ENCODE peak calls at places on chromosome 15, in four cellular contexts. W is H4, C is AG09309, F is Ammon's horn. Y is an unnamed sample.

GRCh38 chr15:39181348-39181747 is 399.5 kb upstream of the THBS1 start:
- DNase-seq in W (no peak), C (peak; percentile 53), F (no peak), Y (no peak)

GRCh38 chr15:69926721-69927120 is 171.0 kb downstream of the TLE3 start:
- DNase-seq in W (no peak), C (no peak), F (no peak), Y (no peak)

GRCh38 chr15:78072080-78072892 is 5.2 kb downstream of the TBC1D2B start:
- DNase-seq in W (peak; percentile 89), C (peak; percentile 81), F (peak; percentile 84), Y (no peak)

GRCh38 chr15:56629133-56629532 is 104.2 kb downstream of the ZNF280D start:
- DNase-seq in W (no peak), C (no peak), F (no peak), Y (no peak)

GRCh38 chr15:59313703-59314332 is 58.9 kb downstream of the MYO1E start:
- DNase-seq in W (peak; percentile 47), C (no peak), F (no peak), Y (peak; percentile 98)

GRCh38 chr15:51185213-51185619 is 90.5 kb upstream of the TNFAIP8L3 start:
- DNase-seq in W (no peak), C (no peak), F (no peak), Y (no peak)

GRCh38 chr15:74399511-74400312 is 32.3 kb upstream of the CYP11A1 start:
- DNase-seq in W (no peak), C (no peak), F (no peak), Y (no peak)

GRCh38 chr15:33565099-33565498 is 254.3 kb downstream of the RYR3 start:
- DNase-seq in W (peak; percentile 55), C (no peak), F (no peak), Y (peak; percentile 32)

GRCh38 chr15:85580914-85581313 is 200.5 kb downstream of the AKAP13 start:
- DNase-seq in W (no peak), C (no peak), F (peak; percentile 47), Y (no peak)

GRCh38 chr15:71747128-71748083 is 62.9 kb upstream of the NR2E3 start:
- DNase-seq in W (peak; percentile 70), C (peak; percentile 78), F (no peak), Y (no peak)

GRCh38 chr15:64461577-64462162 is 1.3 kb downstream of the ZNF609 start:
- DNase-seq in W (no peak), C (no peak), F (peak; percentile 52), Y (peak; percentile 67)

GRCh38 chr15:43440721-43441281 is 52.2 kb downstream of the TP53BP1 start:
- DNase-seq in W (peak; percentile 98), C (peak; percentile 95), F (peak; percentile 92), Y (peak; percentile 4)

GRCh38 chr15:32833323-32833944 is 115.6 kb downstream of the GREM1 start:
- DNase-seq in W (no peak), C (no peak), F (no peak), Y (no peak)

GRCh38 chr15:90987561-90988141 is 6.7 kb downstream of the PRC1 start:
- DNase-seq in W (no peak), C (no peak), F (no peak), Y (no peak)

GRCh38 chr15:75068748-75069147 is 45.4 kb downstream of the PPCDC start:
- DNase-seq in W (no peak), C (no peak), F (no peak), Y (no peak)

GRCh38 chr15:75727851-75728715 is 15.4 kb upstream of the CSPG4 start:
- DNase-seq in W (peak; percentile 41), C (no peak), F (peak; percentile 76), Y (peak; percentile 13)